ENCODE peak calls at places on chromosome 18, in seven cellular contexts. V is left kidney, J is dermis blood vessel endothelial cell, K is EL, O is uterus, Y is NCI-H1048, Q is transverse colon. C is an unnamed sample.

GRCh38 chr18:7855051-7855450 is 287.9 kb downstream of the PTPRM start:
- DNase-seq in K (no peak), Y (no peak), O (no peak), V (no peak), Q (no peak), J (no peak), C (no peak)

GRCh38 chr18:74290831-74291770 is 662 bp downstream of the CYB5A start:
- DNase-seq in K (no peak), Q (peak; percentile 65), O (peak; percentile 27), J (no peak), V (peak; percentile 84), Y (peak; percentile 5), C (peak; percentile 50)

GRCh38 chr18:7579176-7579922 is 12.2 kb downstream of the PTPRM start:
- DNase-seq in V (no peak), O (no peak), Q (no peak), Y (no peak), J (no peak), K (peak; percentile 46), C (no peak)

GRCh38 chr18:67400502-67401117 is 115.9 kb downstream of the DSEL start:
- DNase-seq in K (peak; percentile 46), O (no peak), V (no peak), Q (no peak), Y (no peak), J (peak; percentile 37), C (no peak)

GRCh38 chr18:28036481-28036880 is 140.4 kb downstream of the CDH2 start:
- DNase-seq in O (no peak), K (no peak), J (no peak), Q (no peak), V (peak; percentile 12), Y (no peak), C (peak; percentile 61)

GRCh38 chr18:7878265-7879173 is 311.4 kb downstream of the PTPRM start:
- DNase-seq in J (peak; percentile 80), Q (no peak), O (no peak), K (peak; percentile 25), Y (no peak), V (no peak), C (no peak)

GRCh38 chr18:12637901-12638633 is 19.8 kb downstream of the SPIRE1 start:
- DNase-seq in J (no peak), Y (no peak), O (no peak), Q (no peak), V (no peak), K (peak; percentile 87), C (no peak)

GRCh38 chr18:67665266-67665665 is 148.7 kb upstream of the DSEL start:
- DNase-seq in Q (no peak), V (no peak), J (no peak), Y (no peak), O (no peak), K (peak; percentile 84), C (no peak)

GRCh38 chr18:26977791-26978190 is 112.3 kb upstream of the AQP4 start:
- DNase-seq in Q (no peak), Y (no peak), J (no peak), K (no peak), V (no peak), O (no peak), C (peak; percentile 39)

GRCh38 chr18:43081396-43081795 is 34.1 kb downstream of the RIT2 start:
- DNase-seq in J (no peak), K (no peak), Q (no peak), Y (no peak), V (no peak), O (no peak), C (no peak)

GRCh38 chr18:14124689-14125088 is 7.5 kb downstream of the ZNF519 start:
- DNase-seq in Q (no peak), Y (no peak), K (no peak), O (no peak), J (no peak), V (no peak), C (no peak)

GRCh38 chr18:43539862-43540261 is 262.6 kb upstream of the SYT4 start:
- DNase-seq in V (no peak), K (no peak), Y (no peak), J (no peak), O (no peak), Q (no peak), C (no peak)

GRCh38 chr18:39325973-39326372 is 1760.4 kb upstream of the CELF4 start:
- DNase-seq in Q (no peak), V (no peak), Y (no peak), J (no peak), K (no peak), O (no peak), C (no peak)

GRCh38 chr18:49227456-49227855 is 233.0 kb downstream of the DYM start:
- DNase-seq in O (no peak), Q (peak; percentile 60), J (no peak), V (no peak), K (no peak), Y (no peak), C (no peak)

GRCh38 chr18:12960395-12960794 is 12.6 kb downstream of the SEH1L start:
- DNase-seq in K (no peak), Q (no peak), O (no peak), J (no peak), V (no peak), Y (no peak), C (no peak)

GRCh38 chr18:44290366-44290855 is 390.3 kb upstream of the SETBP1 start:
- DNase-seq in O (no peak), J (no peak), K (no peak), Q (no peak), V (no peak), Y (no peak), C (peak; percentile 37)

GRCh38 chr18:63158676-63159291 is 160.8 kb downstream of the BCL2 start:
- DNase-seq in V (no peak), J (no peak), K (no peak), Y (no peak), O (no peak), Q (no peak), C (no peak)

GRCh38 chr18:50287028-50287440 is 458 bp downstream of the CXXC1 start:
- DNase-seq in K (no peak), O (no peak), V (no peak), Y (no peak), J (peak; percentile 4), Q (no peak), C (no peak)

GRCh38 chr18:68662779-68663178 is 52.1 kb downstream of the TMX3 start:
- DNase-seq in Y (no peak), Q (no peak), K (peak; percentile 62), J (peak; percentile 7), O (no peak), V (no peak), C (no peak)

GRCh38 chr18:74718312-74718711 is 120.6 kb downstream of the ZNF407 start:
- DNase-seq in O (no peak), J (no peak), V (no peak), K (no peak), Y (no peak), Q (no peak), C (no peak)

GRCh38 chr18:48693625-48694262 is 154.9 kb downstream of the CTIF start:
- DNase-seq in Q (no peak), J (peak; percentile 32), K (peak; percentile 34), V (no peak), O (no peak), Y (no peak), C (no peak)

GRCh38 chr18:28204154-28204553 is 27.2 kb upstream of the CDH2 start:
- DNase-seq in J (peak; percentile 89), V (no peak), K (peak; percentile 96), O (no peak), Q (no peak), Y (no peak), C (no peak)

GRCh38 chr18:5298156-5298852 is 2.8 kb upstream of the ZBTB14 start:
- DNase-seq in O (no peak), K (no peak), J (no peak), Q (no peak), V (no peak), Y (no peak), C (no peak)

C was measured in retina.